ENCODE peak calls at places on chromosomes 2 and 18, in five cellular contexts. T is body of pancreas, X is endothelial cell, C is endothelial cell of umbilical vein, O is RWPE1. Z is an unnamed sample.

GRCh38 chr2:68282814-68283812 is 30.8 kb upstream of the PPP3R1 start:
- DNase-seq in T (no peak), X (no peak), C (peak; percentile 35), O (peak; percentile 53), Z (no peak)

GRCh38 chr2:188984680-188985079 is 10.5 kb downstream of the COL3A1 start:
- DNase-seq in T (no peak), X (no peak), C (no peak), O (no peak), Z (no peak)

GRCh38 chr2:106158871-106159270 is 35.2 kb downstream of the UXS1 start:
- DNase-seq in T (no peak), X (no peak), C (no peak), O (no peak), Z (no peak)

GRCh38 chr2:232322560-232323327 is 55.8 kb upstream of the ALPP start:
- DNase-seq in T (no peak), X (no peak), C (no peak), O (no peak), Z (no peak)

GRCh38 chr2:74317696-74318095 is 25.5 kb downstream of the SLC4A5 start:
- DNase-seq in T (no peak), X (no peak), C (no peak), O (no peak), Z (no peak)

GRCh38 chr2:95337829-95338228 is 40.7 kb downstream of the KCNIP3 start:
- DNase-seq in T (no peak), X (no peak), C (no peak), O (no peak), Z (peak; percentile 34)

GRCh38 chr2:44097322-44097907 is 71.3 kb upstream of the PPM1B start:
- DNase-seq in T (no peak), X (no peak), C (no peak), O (no peak), Z (no peak)

GRCh38 chr2:152573168-152573567 is 144.1 kb downstream of the PRPF40A start:
- DNase-seq in T (no peak), X (no peak), C (no peak), O (peak; percentile 57), Z (peak; percentile 76)

GRCh38 chr2:57217013-57217412 is 829.6 kb upstream of the VRK2 start:
- DNase-seq in T (no peak), X (no peak), C (no peak), O (no peak), Z (no peak)

GRCh38 chr18:12411456-12411855 is 3.7 kb downstream of the PRELID3A start:
- DNase-seq in T (no peak), X (no peak), C (no peak), O (no peak), Z (no peak)

GRCh38 chr2:100884145-100884621 is 64.2 kb downstream of the NPAS2 start:
- DNase-seq in T (no peak), X (no peak), C (peak; percentile 85), O (no peak), Z (no peak)

GRCh38 chr2:144798019-144798418 is 278.1 kb upstream of the ZEB2 start:
- DNase-seq in T (no peak), X (no peak), C (no peak), O (no peak), Z (no peak)

GRCh38 chr2:175836361-175836760 is 165.7 kb downstream of the LNPK start:
- DNase-seq in T (no peak), X (no peak), C (no peak), O (no peak), Z (no peak)

GRCh38 chr2:224513991-224514390 is 71.2 kb downstream of the CUL3 start:
- DNase-seq in T (no peak), X (no peak), C (no peak), O (no peak), Z (no peak)

GRCh38 chr2:226868331-226868730 is 32.5 kb downstream of the RHBDD1 start:
- DNase-seq in T (no peak), X (no peak), C (no peak), O (no peak), Z (no peak)

GRCh38 chr2:100822587-100823248 is 2.8 kb downstream of the NPAS2 start:
- DNase-seq in T (peak; percentile 62), X (no peak), C (peak; percentile 89), O (peak; percentile 62), Z (no peak)

GRCh38 chr2:102262218-102263129 is 48.9 kb upstream of the IL1RL1 start:
- DNase-seq in T (no peak), X (no peak), C (no peak), O (no peak), Z (no peak)

GRCh38 chr2:64212801-64213321 is 68.6 kb upstream of the PELI1 start:
- DNase-seq in T (no peak), X (no peak), C (no peak), O (no peak), Z (peak; percentile 77)

GRCh38 chr18:48994926-48995835 is 44.4 kb upstream of the SMAD7 start:
- DNase-seq in T (no peak), X (no peak), C (no peak), O (no peak), Z (no peak)
- TF ChIP-seq CTCF in T (no peak), X (no peak), C (no peak), O (no peak), Z (no peak)

GRCh38 chr2:206780671-206781070 is 15.3 kb downstream of the FASTKD2 start:
- DNase-seq in T (no peak), X (no peak), C (no peak), O (no peak), Z (no peak)

GRCh38 chr2:206784559-206785353 is 19.4 kb downstream of the FASTKD2 start:
- DNase-seq in T (no peak), X (no peak), C (no peak), O (no peak), Z (no peak)

GRCh38 chr2:206783718-206784117 is 18.3 kb downstream of the FASTKD2 start:
- DNase-seq in T (no peak), X (peak; percentile 32), C (no peak), O (no peak), Z (no peak)
- TF ChIP-seq CTCF in T (no peak), X (no peak), C (peak; percentile 71), O (peak; percentile 23), Z (peak; percentile 42)

GRCh38 chr2:62427146-62427545 is 78.8 kb downstream of the TMEM17 start:
- DNase-seq in T (no peak), X (no peak), C (no peak), O (no peak), Z (no peak)

GRCh38 chr2:62424899-62425298 is 81.1 kb downstream of the TMEM17 start:
- DNase-seq in T (no peak), X (no peak), C (no peak), O (peak; percentile 38), Z (no peak)

GRCh38 chr2:62426005-62426912 is 79.7 kb downstream of the TMEM17 start:
- DNase-seq in T (no peak), X (no peak), C (no peak), O (no peak), Z (no peak)

GRCh38 chr2:62423883-62424458 is 82.0 kb downstream of the TMEM17 start:
- DNase-seq in T (no peak), X (no peak), C (peak; percentile 16), O (no peak), Z (no peak)

GRCh38 chr2:62423235-62423634 is 82.8 kb downstream of the TMEM17 start:
- DNase-seq in T (no peak), X (no peak), C (no peak), O (no peak), Z (no peak)
- TF ChIP-seq CTCF in T (no peak), X (no peak), C (peak; percentile 21), O (no peak), Z (no peak)

DNA sequence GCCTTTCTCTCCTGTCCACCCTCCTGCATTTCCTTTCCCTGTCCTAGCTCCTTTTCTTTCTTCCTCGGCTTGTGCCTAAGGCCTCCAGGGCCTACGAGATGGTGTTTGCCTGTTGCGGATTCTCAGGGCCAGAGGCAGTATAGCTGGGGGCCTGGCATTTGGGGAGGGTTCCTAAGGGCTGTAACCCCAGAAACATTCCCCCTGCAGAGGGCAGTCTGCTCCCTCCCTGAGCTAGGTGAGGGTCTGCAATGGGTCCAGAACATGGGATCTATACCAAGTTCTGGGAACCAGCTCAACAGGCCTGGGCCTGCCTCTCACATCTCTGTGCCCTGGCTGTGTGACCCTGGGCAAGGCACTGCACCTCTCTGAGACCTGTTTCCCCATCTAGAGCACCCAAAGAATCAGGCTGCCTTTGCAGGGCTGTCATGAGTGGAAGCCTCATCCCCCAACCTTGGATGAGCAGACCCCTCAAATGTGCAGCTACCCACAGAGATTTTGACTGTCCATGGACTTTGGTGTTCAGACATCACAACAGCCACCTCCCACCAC is 97.5 kb downstream of the GLI2 start:
- DNase-seq in T (no peak), X (no peak), C (no peak), O (no peak), Z (no peak)
- TF ChIP-seq CTCF in T (no peak), X (no peak), C (no peak), O (no peak), Z (no peak)

GRCh38 chr2:160408575-160409291 is 84.9 kb downstream of the RBMS1 start:
- DNase-seq in T (no peak), X (peak; percentile 38), C (peak; percentile 51), O (no peak), Z (no peak)

GRCh38 chr2:160409480-160409879 is 84.1 kb downstream of the RBMS1 start:
- DNase-seq in T (no peak), X (no peak), C (no peak), O (no peak), Z (no peak)

GRCh38 chr2:160406591-160407392 is 86.8 kb downstream of the RBMS1 start:
- DNase-seq in T (peak; percentile 37), X (peak; percentile 48), C (peak; percentile 77), O (no peak), Z (peak; percentile 83)

GRCh38 chr2:160408205-160408561 is 85.4 kb downstream of the RBMS1 start:
- DNase-seq in T (no peak), X (no peak), C (peak; percentile 27), O (no peak), Z (no peak)

DNA sequence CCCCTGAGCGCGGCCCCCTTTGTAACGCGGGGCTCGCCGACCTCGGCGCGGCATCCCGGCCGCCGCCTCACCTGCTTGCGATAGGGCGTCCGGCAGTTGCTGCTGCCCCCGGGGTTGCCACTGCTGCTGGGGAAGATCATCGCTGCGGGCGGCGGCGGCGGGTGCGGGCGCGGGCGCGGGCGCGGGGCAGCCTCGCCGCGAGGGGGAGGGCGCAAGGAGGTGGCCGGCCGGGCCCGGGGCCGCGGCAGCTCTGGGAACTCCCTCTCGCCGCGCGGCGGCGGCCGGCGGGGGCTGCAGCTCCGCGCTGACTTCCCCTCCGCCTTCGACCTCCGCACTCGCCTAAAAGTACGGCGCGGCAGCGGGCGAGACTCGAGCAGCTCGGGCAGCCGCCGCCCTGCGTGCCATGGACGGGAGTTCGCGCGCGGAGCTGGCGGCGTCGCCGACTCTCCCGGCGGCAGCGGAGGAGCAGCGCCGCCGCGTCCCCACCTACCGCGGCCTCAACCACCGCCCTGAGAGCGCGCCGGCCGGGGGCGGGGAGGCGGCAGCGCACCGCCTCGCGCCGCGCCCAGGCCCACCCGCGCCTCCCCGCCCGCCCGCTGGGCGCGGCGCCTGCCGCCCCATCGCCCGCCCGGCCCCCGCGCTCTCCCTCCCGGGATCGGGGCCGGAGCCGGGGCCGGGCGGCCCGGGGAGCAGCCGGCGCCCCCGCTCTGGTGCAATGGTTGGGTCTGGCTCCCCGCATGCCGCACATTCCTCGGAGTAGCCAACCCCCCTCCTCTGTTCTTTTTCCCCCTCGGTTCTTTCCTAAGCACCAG is 86.0 kb downstream of the RBMS1 start:
- DNase-seq in T (peak; percentile 47), X (peak; percentile 56), C (peak; percentile 60), O (peak; percentile 60), Z (peak; percentile 67)
- TF ChIP-seq CTCF in T (no peak), X (no peak), C (no peak), O (peak; percentile 23), Z (no peak)

GRCh38 chr18:47050468-47050867 is 15.0 kb upstream of the ELOA2 start:
- DNase-seq in T (peak; percentile 15), X (peak; percentile 29), C (peak; percentile 51), O (peak; percentile 11), Z (no peak)
- TF ChIP-seq CTCF in T (peak; percentile 63), X (peak; percentile 61), C (peak; percentile 54), O (peak; percentile 79), Z (peak; percentile 50)

GRCh38 chr2:71250945-71251344 is 24.0 kb upstream of the PAIP2B start:
- DNase-seq in T (no peak), X (no peak), C (no peak), O (no peak), Z (no peak)
- TF ChIP-seq CTCF in T (no peak), X (no peak), C (no peak), O (no peak), Z (no peak)

Z was measured in CD14-positive monocyte.